ENCODE peak calls at places on chromosome 12, in ten cellular contexts. X, L, E, M, Z, I, B, J, R and C are unnamed samples.

GRCh38 chr12:87336814-87337336 is 692.3 kb downstream of the C12orf50 start:
- DNase-seq in X (no peak), L (no peak), E (no peak), M (no peak), Z (no peak), I (no peak), B (no peak), J (no peak), R (peak; percentile 29), C (no peak)

GRCh38 chr12:121651381-121651780 is 18.1 kb downstream of the MORN3 start:
- DNase-seq in X (no peak), L (no peak), E (no peak), M (no peak), Z (no peak), I (no peak), B (no peak), J (no peak), R (no peak), C (peak; percentile 59)

GRCh38 chr12:24109381-24110039 is 160.0 kb upstream of the SOX5 start:
- DNase-seq in X (peak; percentile 44), L (peak; percentile 7), E (peak; percentile 89), M (peak; percentile 24), Z (peak; percentile 33), I (no peak), B (peak; percentile 37), J (no peak), R (peak; percentile 16), C (no peak)

GRCh38 chr12:116506697-116507064 is 52.5 kb upstream of the MAP1LC3B2 start:
- DNase-seq in X (no peak), L (no peak), E (no peak), M (no peak), Z (no peak), I (no peak), B (no peak), J (no peak), R (no peak), C (no peak)

GRCh38 chr12:95258803-95259202 is 41.2 kb downstream of the VEZT start:
- DNase-seq in X (no peak), L (no peak), E (no peak), M (no peak), Z (no peak), I (no peak), B (no peak), J (no peak), R (no peak), C (no peak)

GRCh38 chr12:643478-644292 is 19.6 kb downstream of the NINJ2 start:
- DNase-seq in X (no peak), L (no peak), E (no peak), M (peak; percentile 57), Z (no peak), I (peak; percentile 36), B (no peak), J (no peak), R (no peak), C (peak; percentile 69)

GRCh38 chr12:101707131-101707782 is 9.8 kb downstream of the CHPT1 start:
- DNase-seq in X (no peak), L (no peak), E (no peak), M (no peak), Z (no peak), I (no peak), B (no peak), J (no peak), R (peak; percentile 68), C (no peak)

GRCh38 chr12:14395059-14395778 is 29.7 kb downstream of the ATF7IP start:
- DNase-seq in X (no peak), L (no peak), E (no peak), M (no peak), Z (no peak), I (no peak), B (no peak), J (no peak), R (no peak), C (no peak)

GRCh38 chr12:52925717-52926595 is 21.1 kb upstream of the KRT8 start:
- DNase-seq in X (no peak), L (peak; percentile 81), E (no peak), M (peak; percentile 12), Z (peak; percentile 80), I (peak; percentile 88), B (no peak), J (no peak), R (no peak), C (peak; percentile 65)

GRCh38 chr12:57474862-57475261 is 4.8 kb downstream of the ARHGAP9 start:
- DNase-seq in X (no peak), L (no peak), E (no peak), M (no peak), Z (no peak), I (no peak), B (no peak), J (no peak), R (no peak), C (peak; percentile 76)

GRCh38 chr12:111937429-111937828 is 75.5 kb downstream of the TMEM116 start:
- DNase-seq in X (no peak), L (no peak), E (no peak), M (peak; percentile 39), Z (no peak), I (no peak), B (no peak), J (no peak), R (peak; percentile 54), C (peak; percentile 38)

GRCh38 chr12:49838973-49839633 is 3.8 kb downstream of the BCDIN3D start:
- DNase-seq in X (peak; percentile 60), L (peak; percentile 40), E (peak; percentile 58), M (peak; percentile 66), Z (peak; percentile 60), I (peak; percentile 22), B (no peak), J (no peak), R (no peak), C (no peak)

GRCh38 chr12:7128681-7129593 is at the start of gene RBP5:
- DNase-seq in X (no peak), L (no peak), E (no peak), M (no peak), Z (no peak), I (no peak), B (no peak), J (no peak), R (no peak), C (no peak)

GRCh38 chr12:53744730-53745129 is 7.0 kb downstream of the CISTR start:
- DNase-seq in X (no peak), L (no peak), E (no peak), M (no peak), Z (no peak), I (no peak), B (no peak), J (no peak), R (no peak), C (no peak)

GRCh38 chr12:79689477-79690155 is 1.1 kb downstream of the PAWR start:
- DNase-seq in X (peak; percentile 40), L (peak; percentile 82), E (peak; percentile 39), M (peak; percentile 73), Z (peak; percentile 65), I (peak; percentile 31), B (no peak), J (no peak), R (no peak), C (peak; percentile 86)
- H2AFZ ChIP-seq in X (peak overlapping the region; percentile 68), L (peak overlapping the region; percentile 89), E (peak overlapping the region; percentile 93), M (peak overlapping the region; percentile 76), Z (peak overlapping the region; percentile 91), I (peak overlapping the region; percentile 76), B (peak overlapping the region; percentile 95), J (no peak overlapping the region), R (no peak overlapping the region), C (peak overlapping the region; percentile 16)

DNA sequence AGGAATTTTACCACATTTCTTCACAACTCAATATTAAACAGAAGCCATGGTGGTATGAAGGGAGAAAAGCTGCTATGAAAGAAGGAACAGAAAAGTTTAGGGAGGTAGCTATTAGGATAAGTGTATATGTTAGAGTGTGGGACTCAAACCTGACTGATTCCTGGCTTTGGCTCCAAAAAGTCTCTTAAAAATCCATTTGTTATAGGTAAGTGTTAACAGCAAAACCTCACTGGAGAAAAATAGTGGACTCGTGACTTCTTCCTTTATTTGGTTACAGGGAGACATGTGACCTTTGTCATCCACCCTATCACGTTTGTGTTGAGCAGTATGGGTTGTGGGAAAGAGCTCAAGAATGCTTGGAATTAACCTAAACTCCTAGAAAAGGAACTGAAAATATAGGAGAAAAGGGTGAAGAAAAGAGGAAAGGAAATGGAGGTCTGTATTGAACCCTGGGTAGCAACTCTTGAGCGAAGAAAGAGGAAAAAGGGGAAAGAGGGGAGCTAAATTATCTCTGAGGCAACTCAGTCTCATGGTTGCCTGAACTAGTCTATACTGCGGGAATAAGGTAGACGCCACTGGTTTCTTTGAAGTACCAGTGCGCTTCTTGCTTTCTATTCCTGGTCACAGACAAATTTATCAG is 3.6 kb upstream of the EID3 start:
- DNase-seq in X (no peak), L (no peak), E (no peak), M (no peak), Z (no peak), I (no peak), B (no peak), J (no peak), R (no peak), C (no peak)
- H3K36me3 ChIP-seq in X (peaks cover 10% of the 10 kb centered on the region), L (peaks cover 38% of the 10 kb centered on the region), E (peaks cover 11% of the 10 kb centered on the region), M (peaks cover 65% of the 10 kb centered on the region), Z (no peaks in the 10 kb centered on the region), I (peaks cover 72% of the 10 kb centered on the region), B (peaks cover 13% of the 10 kb centered on the region), J (peaks cover 3% of the 10 kb centered on the region), R (peaks cover 46% of the 10 kb centered on the region), C (peaks cover 81% of the 10 kb centered on the region)

GRCh38 chr12:3116106-3116898 is 39.1 kb downstream of the TSPAN9 start:
- DNase-seq in X (peak; percentile 17), L (no peak), E (no peak), M (no peak), Z (no peak), I (no peak), B (no peak), J (no peak), R (no peak), C (no peak)

GRCh38 chr12:3115078-3115477 is 37.9 kb downstream of the TSPAN9 start:
- DNase-seq in X (no peak), L (no peak), E (no peak), M (no peak), Z (no peak), I (no peak), B (no peak), J (no peak), R (no peak), C (no peak)

GRCh38 chr12:3119192-3119744 is 42.1 kb downstream of the TSPAN9 start:
- DNase-seq in X (no peak), L (peak; percentile 48), E (no peak), M (no peak), Z (no peak), I (no peak), B (no peak), J (no peak), R (no peak), C (peak; percentile 68)

GRCh38 chr12:3117628-3118027 is 40.4 kb downstream of the TSPAN9 start:
- DNase-seq in X (peak; percentile 85), L (peak; percentile 89), E (no peak), M (peak; percentile 88), Z (no peak), I (no peak), B (no peak), J (no peak), R (peak; percentile 95), C (peak; percentile 90)

GRCh38 chr12:3117144-3117581 is 40.0 kb downstream of the TSPAN9 start:
- DNase-seq in X (peak; percentile 75), L (peak; percentile 71), E (no peak), M (no peak), Z (no peak), I (no peak), B (no peak), J (no peak), R (peak; percentile 95), C (peak; percentile 73)
- H3K4me2 ChIP-seq in X (peak overlapping the region; percentile 7), L (peak overlapping the region; percentile 54), E (no peak overlapping the region), M (peak overlapping the region; percentile 56), Z (no peak overlapping the region), I (no peak overlapping the region), B (no peak overlapping the region), J (no peak overlapping the region), R (peak overlapping the region; percentile 79), C (peak overlapping the region; percentile 54)

GRCh38 chr12:47216150-47216677 is 136.5 kb upstream of the AMIGO2 start:
- DNase-seq in X (no peak), L (no peak), E (peak; percentile 92), M (no peak), Z (no peak), I (no peak), B (peak; percentile 74), J (no peak), R (no peak), C (no peak)
- H2AFZ ChIP-seq in X (no peak overlapping the region), L (no peak overlapping the region), E (peak overlapping the region; percentile 47), M (no peak overlapping the region), Z (no peak overlapping the region), I (no peak overlapping the region), B (peak overlapping the region; percentile 81), J (peak overlapping the region; percentile 64), R (no peak overlapping the region), C (no peak overlapping the region)